ENCODE peak calls at places on chromosomes 16 and 17, in seven cellular contexts. G, W, Q, A, L, H and D are unnamed samples.

GRCh38 chr17:83149761-83150251 is 70.4 kb downstream of the METRNL start:
- DNase-seq in G (no peak), W (no peak), Q (peak; percentile 38), A (no peak), L (peak; percentile 11), H (no peak), D (no peak)

GRCh38 chr16:55367301-55367745 is 43.3 kb downstream of the IRX6 start:
- DNase-seq in G (no peak), W (no peak), Q (peak; percentile 27), A (no peak), L (no peak), H (no peak), D (no peak)

GRCh38 chr17:4142107-4142900 is 526 bp downstream of the ZZEF1 start:
- DNase-seq in G (peak; percentile 28), W (peak; percentile 32), Q (peak; percentile 35), A (no peak), L (peak; percentile 49), H (no peak), D (peak; percentile 43)

GRCh38 chr16:8138666-8139065 is 451.6 kb downstream of the TMEM114 start:
- DNase-seq in G (no peak), W (no peak), Q (no peak), A (no peak), L (no peak), H (no peak), D (no peak)

GRCh38 chr16:83095926-83096692 is 469.3 kb downstream of the CDH13 start:
- DNase-seq in G (no peak), W (no peak), Q (peak; percentile 61), A (no peak), L (no peak), H (no peak), D (peak; percentile 69)

GRCh38 chr16:24514096-24514495 is 25.3 kb upstream of the RBBP6 start:
- DNase-seq in G (no peak), W (no peak), Q (no peak), A (no peak), L (no peak), H (no peak), D (no peak)

GRCh38 chr16:66366433-66367299 is at the start of gene CDH5:
- DNase-seq in G (peak; percentile 84), W (no peak), Q (no peak), A (no peak), L (peak; percentile 58), H (no peak), D (no peak)

GRCh38 chr16:57619606-57620315 is 8.7 kb upstream of the ADGRG1 start:
- DNase-seq in G (no peak), W (peak; percentile 64), Q (no peak), A (no peak), L (no peak), H (no peak), D (no peak)

GRCh38 chr17:40931311-40931710 is 6.1 kb downstream of the KRT23 start:
- DNase-seq in G (no peak), W (no peak), Q (no peak), A (no peak), L (no peak), H (no peak), D (no peak)

GRCh38 chr17:68085751-68086445 is 50.4 kb downstream of the KPNA2 start:
- DNase-seq in G (no peak), W (peak; percentile 61), Q (no peak), A (no peak), L (no peak), H (no peak), D (no peak)

GRCh38 chr16:2853531-2854073 is 4.4 kb downstream of the PRSS22 start:
- DNase-seq in G (no peak), W (no peak), Q (no peak), A (no peak), L (no peak), H (no peak), D (no peak)

GRCh38 chr17:40432864-40433528 is 10.3 kb upstream of the IGFBP4 start:
- DNase-seq in G (peak; percentile 44), W (no peak), Q (peak; percentile 50), A (no peak), L (no peak), H (no peak), D (no peak)

GRCh38 chr17:32515677-32516383 is 29.0 kb downstream of the CDK5R1 start:
- DNase-seq in G (no peak), W (no peak), Q (no peak), A (no peak), L (no peak), H (no peak), D (no peak)

GRCh38 chr17:63987616-63988478 is 10.3 kb upstream of the PRR29 start:
- DNase-seq in G (no peak), W (no peak), Q (no peak), A (no peak), L (no peak), H (no peak), D (no peak)

GRCh38 chr16:7456221-7456620 is 123.6 kb downstream of the RBFOX1 start:
- DNase-seq in G (no peak), W (no peak), Q (no peak), A (no peak), L (no peak), H (no peak), D (no peak)

GRCh38 chr16:88956546-88957455 is 20.2 kb downstream of the CBFA2T3 start:
- DNase-seq in G (no peak), W (no peak), Q (no peak), A (no peak), L (no peak), H (no peak), D (peak; percentile 35)

GRCh38 chr16:87948735-87949070 is 2.5 kb upstream of the BANP start:
- DNase-seq in G (no peak), W (no peak), Q (no peak), A (no peak), L (no peak), H (no peak), D (no peak)

GRCh38 chr17:76696763-76697701 is 13.7 kb downstream of the MXRA7 start:
- DNase-seq in G (no peak), W (no peak), Q (no peak), A (no peak), L (no peak), H (no peak), D (no peak)

GRCh38 chr17:28347261-28347891 is 10.0 kb downstream of the POLDIP2 start:
- DNase-seq in G (no peak), W (no peak), Q (peak; percentile 92), A (no peak), L (no peak), H (no peak), D (peak; percentile 95)

GRCh38 chr16:67170168-67170947 is at the start of gene NOL3:
- DNase-seq in G (peak; percentile 89), W (peak; percentile 81), Q (peak; percentile 83), A (no peak), L (peak; percentile 84), H (no peak), D (peak; percentile 77)

GRCh38 chr16:3879887-3880564 is 487 bp downstream of the CREBBP start:
- DNase-seq in G (peak; percentile 67), W (peak; percentile 56), Q (peak; percentile 74), A (peak; percentile 54), L (peak; percentile 72), H (no peak), D (peak; percentile 53)

GRCh38 chr17:50830994-50831393 is 4.4 kb upstream of the WFIKKN2 start:
- DNase-seq in G (no peak), W (no peak), Q (no peak), A (no peak), L (no peak), H (peak; percentile 80), D (no peak)

GRCh38 chr16:21336231-21336630 is 58.1 kb upstream of the CRYM start:
- DNase-seq in G (no peak), W (no peak), Q (no peak), A (no peak), L (no peak), H (no peak), D (no peak)

GRCh38 chr17:31388770-31389672 is 2.5 kb upstream of the RAB11FIP4 start:
- DNase-seq in G (no peak), W (peak; percentile 35), Q (peak; percentile 44), A (no peak), L (no peak), H (no peak), D (peak; percentile 28)

GRCh38 chr17:1909985-1910384 is 80.2 kb downstream of the RPA1 start:
- DNase-seq in G (no peak), W (no peak), Q (no peak), A (no peak), L (no peak), H (no peak), D (no peak)

GRCh38 chr17:8056976-8057625 is 18.2 kb downstream of the ALOX15B start:
- DNase-seq in G (no peak), W (no peak), Q (no peak), A (no peak), L (no peak), H (no peak), D (no peak)

GRCh38 chr16:31267332-31268032 is 7.7 kb downstream of the ITGAM start:
- DNase-seq in G (no peak), W (no peak), Q (no peak), A (no peak), L (no peak), H (no peak), D (peak; percentile 83)

GRCh38 chr17:61519139-61519538 is 66.9 kb downstream of the TBX4 start:
- DNase-seq in G (no peak), W (no peak), Q (no peak), A (no peak), L (no peak), H (no peak), D (no peak)

GRCh38 chr17:83175551-83176271 is 96.3 kb downstream of the METRNL start:
- DNase-seq in G (no peak), W (no peak), Q (no peak), A (no peak), L (peak; percentile 26), H (no peak), D (no peak)